ENCODE peak calls at places on chromosome 5, in nine cellular contexts. One of them, this sample, is unnamed.

GRCh38 chr5:116571568-116572321 is 2.9 kb downstream of the SEMA6A start:
- DNase-seq in adrenal gland: peak
- DNase-seq in HFFc6: no peak
- DNase-seq in foreskin fibroblast: no peak
- DNase-seq in GM13976: no peak
- DNase-seq in endothelial cell: peak
- DNase-seq in LNCaP clone FGC: peak
- DNase-seq in upper lobe of right lung: no peak
- DNase-seq in OCI-LY7: no peak
- DNase-seq in this sample: no peak

GRCh38 chr5:128036961-128037360 is 46.6 kb upstream of the SLC12A2 start:
- DNase-seq in adrenal gland: no peak
- DNase-seq in HFFc6: no peak
- DNase-seq in foreskin fibroblast: no peak
- DNase-seq in GM13976: no peak
- DNase-seq in endothelial cell: no peak
- DNase-seq in LNCaP clone FGC: peak
- DNase-seq in upper lobe of right lung: no peak
- DNase-seq in OCI-LY7: no peak
- DNase-seq in this sample: no peak

GRCh38 chr5:137632716-137633115 is 103.2 kb downstream of the KLHL3 start:
- DNase-seq in adrenal gland: no peak
- DNase-seq in HFFc6: no peak
- DNase-seq in foreskin fibroblast: no peak
- DNase-seq in GM13976: no peak
- DNase-seq in endothelial cell: no peak
- DNase-seq in LNCaP clone FGC: no peak
- DNase-seq in upper lobe of right lung: no peak
- DNase-seq in OCI-LY7: no peak
- DNase-seq in this sample: no peak

GRCh38 chr5:151295801-151296477 is 7.6 kb downstream of the SLC36A3 start:
- DNase-seq in adrenal gland: no peak
- DNase-seq in HFFc6: no peak
- DNase-seq in foreskin fibroblast: no peak
- DNase-seq in GM13976: no peak
- DNase-seq in endothelial cell: no peak
- DNase-seq in LNCaP clone FGC: no peak
- DNase-seq in upper lobe of right lung: no peak
- DNase-seq in OCI-LY7: no peak
- DNase-seq in this sample: no peak

GRCh38 chr5:62521319-62521718 is 57.3 kb upstream of the LRRC70 start:
- DNase-seq in adrenal gland: no peak
- DNase-seq in HFFc6: no peak
- DNase-seq in foreskin fibroblast: no peak
- DNase-seq in GM13976: peak
- DNase-seq in endothelial cell: no peak
- DNase-seq in LNCaP clone FGC: no peak
- DNase-seq in upper lobe of right lung: no peak
- DNase-seq in OCI-LY7: peak
- DNase-seq in this sample: no peak

GRCh38 chr5:177434437-177434836 is 8.0 kb downstream of the GRK6 start:
- DNase-seq in adrenal gland: no peak
- DNase-seq in HFFc6: no peak
- DNase-seq in foreskin fibroblast: no peak
- DNase-seq in GM13976: no peak
- DNase-seq in endothelial cell: no peak
- DNase-seq in LNCaP clone FGC: no peak
- DNase-seq in upper lobe of right lung: no peak
- DNase-seq in OCI-LY7: no peak
- DNase-seq in this sample: peak

GRCh38 chr5:102799017-102799416 is 43.9 kb downstream of the PAM start:
- DNase-seq in adrenal gland: no peak
- DNase-seq in HFFc6: no peak
- DNase-seq in foreskin fibroblast: no peak
- DNase-seq in GM13976: no peak
- DNase-seq in endothelial cell: no peak
- DNase-seq in LNCaP clone FGC: no peak
- DNase-seq in upper lobe of right lung: no peak
- DNase-seq in OCI-LY7: no peak
- DNase-seq in this sample: no peak

GRCh38 chr5:146751781-146752401 is 126.7 kb downstream of the PPP2R2B start:
- DNase-seq in adrenal gland: no peak
- DNase-seq in HFFc6: no peak
- DNase-seq in foreskin fibroblast: no peak
- DNase-seq in GM13976: no peak
- DNase-seq in endothelial cell: no peak
- DNase-seq in LNCaP clone FGC: no peak
- DNase-seq in upper lobe of right lung: no peak
- DNase-seq in OCI-LY7: no peak
- DNase-seq in this sample: peak

GRCh38 chr5:78972654-78973428 is 12.3 kb downstream of the ARSB start:
- DNase-seq in adrenal gland: peak
- DNase-seq in HFFc6: peak
- DNase-seq in foreskin fibroblast: peak
- DNase-seq in GM13976: no peak
- DNase-seq in endothelial cell: no peak
- DNase-seq in LNCaP clone FGC: peak
- DNase-seq in upper lobe of right lung: no peak
- DNase-seq in OCI-LY7: no peak
- DNase-seq in this sample: no peak

GRCh38 chr5:29942089-29942488 is 1251.4 kb upstream of the CDH6 start:
- DNase-seq in adrenal gland: no peak
- DNase-seq in HFFc6: no peak
- DNase-seq in foreskin fibroblast: no peak
- DNase-seq in GM13976: no peak
- DNase-seq in endothelial cell: no peak
- DNase-seq in LNCaP clone FGC: no peak
- DNase-seq in upper lobe of right lung: no peak
- DNase-seq in OCI-LY7: no peak
- DNase-seq in this sample: no peak

GRCh38 chr5:150598821-150599273 is 41.6 kb upstream of the SYNPO start:
- DNase-seq in adrenal gland: no peak
- DNase-seq in HFFc6: no peak
- DNase-seq in foreskin fibroblast: no peak
- DNase-seq in GM13976: no peak
- DNase-seq in endothelial cell: no peak
- DNase-seq in LNCaP clone FGC: no peak
- DNase-seq in upper lobe of right lung: peak
- DNase-seq in OCI-LY7: no peak
- DNase-seq in this sample: no peak

GRCh38 chr5:95908799-95909198 is 52.9 kb downstream of the ELL2 start:
- DNase-seq in adrenal gland: no peak
- DNase-seq in HFFc6: no peak
- DNase-seq in foreskin fibroblast: no peak
- DNase-seq in GM13976: no peak
- DNase-seq in endothelial cell: no peak
- DNase-seq in LNCaP clone FGC: no peak
- DNase-seq in upper lobe of right lung: no peak
- DNase-seq in OCI-LY7: no peak
- DNase-seq in this sample: no peak

GRCh38 chr5:134026521-134027202 is 21.9 kb upstream of the VDAC1 start:
- DNase-seq in adrenal gland: peak
- DNase-seq in HFFc6: peak
- DNase-seq in foreskin fibroblast: peak
- DNase-seq in GM13976: peak
- DNase-seq in endothelial cell: peak
- DNase-seq in LNCaP clone FGC: peak
- DNase-seq in upper lobe of right lung: no peak
- DNase-seq in OCI-LY7: peak
- DNase-seq in this sample: peak
- TF ChIP-seq CTCF in adrenal gland: peak
- TF ChIP-seq CTCF in HFFc6: peak
- TF ChIP-seq CTCF in foreskin fibroblast: peak
- TF ChIP-seq CTCF in GM13976: peak
- TF ChIP-seq CTCF in endothelial cell: peak
- TF ChIP-seq CTCF in LNCaP clone FGC: peak
- TF ChIP-seq CTCF in upper lobe of right lung: peak
- TF ChIP-seq CTCF in OCI-LY7: peak
- TF ChIP-seq CTCF in this sample: peak

DNA sequence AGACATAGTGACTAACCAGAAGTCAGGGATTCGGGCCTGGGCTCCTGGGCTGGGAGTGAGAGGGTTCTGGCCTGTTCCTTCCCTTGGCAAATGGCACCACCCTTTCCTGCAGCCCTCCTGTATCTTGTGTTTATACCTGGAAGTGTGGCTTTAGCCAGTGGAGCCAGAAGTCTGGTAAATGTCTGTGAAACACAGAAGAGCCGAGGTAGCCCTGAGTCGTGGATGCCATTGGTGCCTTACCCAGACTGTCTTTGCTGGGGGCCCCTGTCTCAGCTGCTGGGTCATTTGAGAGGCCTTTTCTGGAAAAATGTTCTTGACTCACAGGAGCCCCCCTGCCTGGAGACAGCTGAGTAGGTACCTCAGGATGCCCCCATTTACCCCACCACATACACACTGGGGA is 95.7 kb upstream of the BASP1 start:
- DNase-seq in adrenal gland: no peak
- DNase-seq in HFFc6: no peak
- DNase-seq in foreskin fibroblast: no peak
- DNase-seq in GM13976: no peak
- DNase-seq in endothelial cell: no peak
- DNase-seq in LNCaP clone FGC: no peak
- DNase-seq in upper lobe of right lung: no peak
- DNase-seq in OCI-LY7: no peak
- DNase-seq in this sample: no peak
- TF ChIP-seq CTCF in adrenal gland: no peak
- TF ChIP-seq CTCF in HFFc6: no peak
- TF ChIP-seq CTCF in foreskin fibroblast: no peak
- TF ChIP-seq CTCF in GM13976: no peak
- TF ChIP-seq CTCF in endothelial cell: no peak
- TF ChIP-seq CTCF in LNCaP clone FGC: no peak
- TF ChIP-seq CTCF in upper lobe of right lung: no peak
- TF ChIP-seq CTCF in OCI-LY7: no peak
- TF ChIP-seq CTCF in this sample: no peak

DNA sequence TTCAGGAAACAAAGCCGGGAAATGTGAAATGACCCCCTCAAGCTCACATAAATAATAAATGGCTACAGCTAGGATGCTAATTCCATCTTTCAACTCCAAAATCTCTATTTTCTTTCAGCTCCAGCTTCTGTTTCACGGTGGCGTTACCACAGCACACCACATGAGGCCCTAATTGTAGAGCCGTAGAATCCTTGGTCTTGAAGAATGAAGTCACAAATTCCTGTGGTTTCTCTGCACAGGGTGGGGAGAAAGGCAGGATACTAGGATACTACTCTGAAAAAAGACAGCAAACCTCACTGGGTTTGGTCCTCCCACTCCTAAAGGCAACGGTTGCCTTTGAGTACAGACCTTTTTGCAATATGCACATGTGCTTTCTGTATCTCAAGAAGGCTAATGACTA is 13.9 kb upstream of the RARS1 start:
- DNase-seq in adrenal gland: no peak
- DNase-seq in HFFc6: peak
- DNase-seq in foreskin fibroblast: peak
- DNase-seq in GM13976: no peak
- DNase-seq in endothelial cell: no peak
- DNase-seq in LNCaP clone FGC: no peak
- DNase-seq in upper lobe of right lung: no peak
- DNase-seq in OCI-LY7: no peak
- DNase-seq in this sample: no peak
- TF ChIP-seq CTCF in adrenal gland: no peak
- TF ChIP-seq CTCF in HFFc6: peak
- TF ChIP-seq CTCF in foreskin fibroblast: peak
- TF ChIP-seq CTCF in GM13976: no peak
- TF ChIP-seq CTCF in endothelial cell: no peak
- TF ChIP-seq CTCF in LNCaP clone FGC: no peak
- TF ChIP-seq CTCF in upper lobe of right lung: no peak
- TF ChIP-seq CTCF in OCI-LY7: no peak
- TF ChIP-seq CTCF in this sample: no peak

GRCh38 chr5:171295299-171295698 is 13.7 kb upstream of the TLX3 start:
- DNase-seq in adrenal gland: no peak
- DNase-seq in HFFc6: no peak
- DNase-seq in foreskin fibroblast: no peak
- DNase-seq in GM13976: no peak
- DNase-seq in endothelial cell: no peak
- DNase-seq in LNCaP clone FGC: no peak
- DNase-seq in upper lobe of right lung: no peak
- DNase-seq in OCI-LY7: no peak
- DNase-seq in this sample: no peak
- TF ChIP-seq CTCF in adrenal gland: no peak
- TF ChIP-seq CTCF in HFFc6: no peak
- TF ChIP-seq CTCF in foreskin fibroblast: no peak
- TF ChIP-seq CTCF in GM13976: no peak
- TF ChIP-seq CTCF in endothelial cell: no peak
- TF ChIP-seq CTCF in LNCaP clone FGC: no peak
- TF ChIP-seq CTCF in upper lobe of right lung: no peak
- TF ChIP-seq CTCF in OCI-LY7: no peak
- TF ChIP-seq CTCF in this sample: no peak

DNA sequence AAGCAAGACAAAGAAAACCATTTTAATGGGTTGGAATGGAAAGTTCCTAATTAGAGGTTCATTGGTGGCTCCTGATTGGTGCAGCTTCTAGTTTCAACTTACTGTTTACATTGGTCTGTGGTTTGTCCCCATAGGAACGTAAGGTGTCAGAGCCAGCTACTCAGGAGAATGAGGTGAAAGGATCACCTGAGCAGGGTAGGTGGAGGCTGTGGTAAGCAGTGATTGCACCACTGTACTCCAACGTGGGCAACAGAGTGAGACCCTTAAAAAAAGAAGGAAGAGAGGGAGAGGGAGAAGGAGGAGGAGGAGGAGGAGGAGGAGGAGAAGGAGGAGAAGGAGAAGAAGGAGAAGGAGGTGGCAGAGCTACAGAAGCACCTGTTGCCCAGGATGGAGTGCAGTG is 30.4 kb downstream of the KCNIP1 start:
- DNase-seq in adrenal gland: no peak
- DNase-seq in HFFc6: no peak
- DNase-seq in foreskin fibroblast: no peak
- DNase-seq in GM13976: no peak
- DNase-seq in endothelial cell: no peak
- DNase-seq in LNCaP clone FGC: no peak
- DNase-seq in upper lobe of right lung: no peak
- DNase-seq in OCI-LY7: no peak
- DNase-seq in this sample: no peak
- TF ChIP-seq CTCF in adrenal gland: no peak
- TF ChIP-seq CTCF in HFFc6: no peak
- TF ChIP-seq CTCF in foreskin fibroblast: no peak
- TF ChIP-seq CTCF in GM13976: no peak
- TF ChIP-seq CTCF in endothelial cell: no peak
- TF ChIP-seq CTCF in LNCaP clone FGC: no peak
- TF ChIP-seq CTCF in upper lobe of right lung: no peak
- TF ChIP-seq CTCF in OCI-LY7: no peak
- TF ChIP-seq CTCF in this sample: no peak

This sample was measured in activated CD8-positive, alpha-beta T cell treated with anti-CD3 and anti-CD28 coated beads for 36 hours.